ENCODE peak calls at places on chromosomes 1 and 21, in seven cellular contexts. P, Q, C, T, G, N and Z are unnamed samples.

GRCh38 chr1:193625255-193625654 is 438.8 kb upstream of the B3GALT2 start:
- DNase-seq in P (no peak), Q (no peak), C (no peak), T (peak), G (peak), N (no peak), Z (no peak)

GRCh38 chr1:27106561-27107323 is 48.2 kb downstream of the SLC9A1 start:
- DNase-seq in P (no peak), Q (no peak), C (no peak), T (no peak), G (no peak), N (no peak), Z (no peak)

GRCh38 chr1:229815076-229815475 is 189.0 kb downstream of the URB2 start:
- DNase-seq in P (no peak), Q (no peak), C (no peak), T (no peak), G (no peak), N (no peak), Z (no peak)

GRCh38 chr1:200305806-200306205 is 104.0 kb downstream of the ZNF281 start:
- DNase-seq in P (no peak), Q (no peak), C (no peak), T (no peak), G (no peak), N (no peak), Z (no peak)

GRCh38 chr1:102045752-102046151 is 49.0 kb upstream of the OLFM3 start:
- DNase-seq in P (no peak), Q (no peak), C (no peak), T (peak), G (no peak), N (no peak), Z (no peak)

GRCh38 chr1:211897011-211897410 is 66.4 kb upstream of the LPGAT1 start:
- DNase-seq in P (no peak), Q (no peak), C (no peak), T (peak), G (no peak), N (no peak), Z (no peak)

GRCh38 chr1:181778630-181779285 is 282.8 kb downstream of the ZNF648 start:
- DNase-seq in P (no peak), Q (no peak), C (no peak), T (no peak), G (no peak), N (no peak), Z (no peak)

GRCh38 chr1:234842726-234843641 is 233.0 kb upstream of the IRF2BP2 start:
- DNase-seq in P (no peak), Q (peak), C (peak), T (no peak), G (no peak), N (no peak), Z (no peak)

GRCh38 chr1:85654066-85654782 is 54.0 kb downstream of the ZNHIT6 start:
- DNase-seq in P (no peak), Q (no peak), C (no peak), T (peak), G (peak), N (no peak), Z (no peak)

GRCh38 chr21:42358261-42358660 is 7.5 kb upstream of the TFF2 start:
- DNase-seq in P (no peak), Q (no peak), C (no peak), T (no peak), G (no peak), N (no peak), Z (no peak)

GRCh38 chr1:230043102-230043501 is 23.9 kb upstream of the GALNT2 start:
- DNase-seq in P (no peak), Q (no peak), C (no peak), T (no peak), G (no peak), N (no peak), Z (no peak)

GRCh38 chr1:157194739-157195520 is 56.7 kb upstream of the ETV3 start:
- DNase-seq in P (no peak), Q (no peak), C (no peak), T (no peak), G (no peak), N (no peak), Z (peak)